ENCODE peak calls at places on chromosomes 11 and 22, in nine cellular contexts. P, E, M, X, R, S, H, J and Z are unnamed samples.

GRCh38 chr11:128903248-128904041 is 12.3 kb downstream of the KCNJ5 start:
- DNase-seq in P (no peak), E (no peak), M (no peak), X (no peak), R (no peak), S (no peak), H (peak), J (no peak), Z (peak)

GRCh38 chr11:73414977-73415492 is 38.8 kb downstream of the RELT start:
- DNase-seq in P (no peak), E (peak), M (no peak), X (no peak), R (no peak), S (no peak), H (no peak), J (peak), Z (no peak)

GRCh38 chr22:39490135-39490798 is 11.8 kb upstream of the MIEF1 start:
- DNase-seq in P (peak), E (peak), M (no peak), X (peak), R (peak), S (peak), H (peak), J (no peak), Z (peak)

GRCh38 chr11:65885231-65885630 is 3.0 kb downstream of the FIBP start:
- DNase-seq in P (no peak), E (no peak), M (no peak), X (no peak), R (no peak), S (no peak), H (no peak), J (no peak), Z (peak)

GRCh38 chr11:134068829-134069425 is at the start of gene JAM3:
- DNase-seq in P (peak), E (peak), M (peak), X (peak), R (peak), S (peak), H (peak), J (peak), Z (peak)

GRCh38 chr11:61021661-61022212 is 50.3 kb downstream of the CD6 start:
- DNase-seq in P (peak), E (no peak), M (no peak), X (peak), R (no peak), S (peak), H (no peak), J (no peak), Z (peak)

GRCh38 chr11:36069576-36070214 is 125.8 kb downstream of the LDLRAD3 start:
- DNase-seq in P (no peak), E (no peak), M (no peak), X (no peak), R (no peak), S (no peak), H (no peak), J (no peak), Z (no peak)

GRCh38 chr11:27392715-27393114 is 29.7 kb upstream of the CCDC34 start:
- DNase-seq in P (no peak), E (peak), M (peak), X (no peak), R (no peak), S (no peak), H (no peak), J (peak), Z (no peak)

GRCh38 chr11:69010964-69011623 is 2.0 kb downstream of the MRGPRF start:
- DNase-seq in P (peak), E (peak), M (peak), X (no peak), R (peak), S (no peak), H (peak), J (no peak), Z (peak)

GRCh38 chr11:70074701-70075100 is 3.4 kb upstream of the ANO1 start:
- DNase-seq in P (no peak), E (no peak), M (no peak), X (no peak), R (no peak), S (no peak), H (no peak), J (no peak), Z (no peak)